ENCODE peak calls at places on chromosomes 4 and X, in four cellular contexts. F, R, C and Q are unnamed samples.

GRCh38 chr4:181323061-181323460 is 920.1 kb upstream of the TENM3 start:
- DNase-seq in C (no peak), F (no peak), R (no peak), Q (no peak)

GRCh38 chr4:56861365-56861764 is 39.9 kb upstream of the SPINK2 start:
- DNase-seq in C (no peak), R (no peak), F (no peak), Q (no peak)

GRCh38 chrX:47619486-47620302 is at the start of gene SYN1:
- DNase-seq in F (peak; percentile 90), C (peak; percentile 74), R (peak; percentile 64), Q (peak; percentile 5)

GRCh38 chrX:108025954-108026616 is 18.8 kb upstream of the VSIG1 start:
- DNase-seq in C (no peak), R (no peak), F (no peak), Q (no peak)

GRCh38 chr4:12050357-12050756 is 621.7 kb upstream of the HS3ST1 start:
- DNase-seq in R (no peak), C (no peak), F (no peak), Q (no peak)

GRCh38 chr4:187192266-187192665 is 468.6 kb upstream of the FAT1 start:
- DNase-seq in R (no peak), C (no peak), F (no peak), Q (no peak)

GRCh38 chrX:336227-336626 is 17.6 kb upstream of the GTPBP6 start:
- DNase-seq in R (no peak), F (peak; percentile 23), C (no peak), Q (no peak)

GRCh38 chrX:118974088-118974907 is at the start of gene LONRF3:
- DNase-seq in F (peak; percentile 79), R (peak; percentile 53), C (peak; percentile 79), Q (peak; percentile 96)

GRCh38 chr4:130110189-130110588 is 1014.2 kb downstream of the C4orf33 start:
- DNase-seq in R (no peak), C (no peak), F (no peak), Q (no peak)

GRCh38 chr4:128228021-128228571 is 59.5 kb downstream of the PGRMC2 start:
- DNase-seq in F (no peak), C (no peak), R (no peak), Q (no peak)

GRCh38 chr4:145538636-145539035 is 57.0 kb downstream of the SMAD1 start:
- DNase-seq in C (no peak), R (no peak), F (no peak), Q (no peak)

GRCh38 chrX:146831994-146832393 is 17.4 kb upstream of the CXorf51A start:
- DNase-seq in F (no peak), C (no peak), R (no peak), Q (no peak)

GRCh38 chr4:40333921-40334352 is 1.2 kb upstream of the CHRNA9 start:
- DNase-seq in F (no peak), R (peak; percentile 54), C (no peak), Q (no peak)

GRCh38 chr4:112515278-112516075 is 503 bp downstream of the NEUROG2 start:
- DNase-seq in F (no peak), C (no peak), R (no peak), Q (no peak)

GRCh38 chr4:42391981-42392380 is 5.3 kb upstream of the SHISA3 start:
- DNase-seq in C (no peak), R (no peak), F (no peak), Q (no peak)

GRCh38 chr4:177441803-177442622 is at the start of gene AGA:
- DNase-seq in C (peak; percentile 98), F (peak; percentile 97), R (peak; percentile 85), Q (peak; percentile 98)
- TF ChIP-seq EP300 in C (no peak), F (no peak), R (no peak), Q (no peak)

GRCh38 chrX:101550825-101551767 is 749 bp downstream of the ARMCX1 start:
- DNase-seq in R (no peak), F (peak; percentile 78), C (no peak), Q (no peak)
- H3K4me3 ChIP-seq in R (peak overlapping the region; percentile 31), F (peak overlapping the region; percentile 49), C (peak overlapping the region; percentile 51), Q (peak overlapping the region; percentile 60)

GRCh38 chr4:94516067-94516466 is 64.3 kb downstream of the PDLIM5 start:
- DNase-seq in C (no peak), R (no peak), F (no peak), Q (no peak)

GRCh38 chr4:94515365-94515764 is 63.6 kb downstream of the PDLIM5 start:
- DNase-seq in R (no peak), F (no peak), C (no peak), Q (no peak)

GRCh38 chr4:94519019-94519418 is 67.3 kb downstream of the PDLIM5 start:
- DNase-seq in C (no peak), R (no peak), F (no peak), Q (no peak)

GRCh38 chr4:94517492-94517891 is 65.8 kb downstream of the PDLIM5 start:
- DNase-seq in R (no peak), C (no peak), F (no peak), Q (no peak)

DNA sequence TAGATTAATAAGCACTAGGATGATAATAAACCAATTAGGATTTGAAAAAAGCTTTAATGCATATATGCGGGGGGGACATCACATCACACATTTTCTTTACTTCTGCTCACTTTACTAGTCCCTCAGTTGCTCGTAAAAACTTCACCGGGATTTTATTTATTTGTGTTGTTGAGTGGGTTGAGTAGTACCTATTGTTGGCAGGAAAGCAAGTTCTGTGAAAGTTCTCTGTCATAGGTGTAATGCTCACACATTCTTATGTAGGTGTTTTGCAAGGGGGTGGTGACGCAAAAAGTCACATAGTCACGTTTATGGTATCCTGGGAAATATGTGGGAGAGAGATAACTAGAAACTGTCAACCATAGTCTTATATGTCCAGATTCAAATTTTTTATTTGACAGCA is 65.3 kb downstream of the PDLIM5 start:
- DNase-seq in F (no peak), R (no peak), C (no peak), Q (no peak)
- TF ChIP-seq EP300 in F (no peak), R (no peak), C (no peak), Q (no peak)

GRCh38 chr4:137532869-137533236 is 559 bp upstream of the PCDH18 start:
- DNase-seq in C (no peak), R (no peak), F (no peak), Q (no peak)

GRCh38 chr4:137529432-137529831 is 2.9 kb downstream of the PCDH18 start:
- DNase-seq in F (no peak), R (no peak), C (no peak), Q (no peak)

GRCh38 chr4:137531951-137532868 is at the start of gene PCDH18:
- DNase-seq in R (no peak), F (peak; percentile 94), C (peak; percentile 74), Q (peak; percentile 98)

GRCh38 chr4:137530176-137530575 is 2.1 kb downstream of the PCDH18 start:
- DNase-seq in F (no peak), R (no peak), C (no peak), Q (no peak)

GRCh38 chr4:137531121-137531520 is 1.2 kb downstream of the PCDH18 start:
- DNase-seq in F (no peak), R (no peak), C (no peak), Q (no peak)
- H3K4me3 ChIP-seq in F (peak overlapping the region; percentile 58), R (no peak overlapping the region), C (peak overlapping the region; percentile 56), Q (peak overlapping the region; percentile 61)